ENCODE peak calls at places on chromosomes 2 and 18, in eight cellular contexts. U, O, L, B, M, G, X and P are unnamed samples.

GRCh38 chr2:32291746-32292145 is 14.0 kb downstream of the YIPF4 start:
- DNase-seq in X (no peak), G (peak; percentile 58), O (no peak), L (no peak), U (no peak), B (no peak), M (no peak), P (no peak)

GRCh38 chr2:232634319-232635150 is 1.1 kb downstream of the EFHD1 start:
- DNase-seq in G (no peak), M (peak; percentile 28), O (no peak), B (no peak), U (no peak), L (no peak), X (no peak), P (no peak)

GRCh38 chr2:109218087-109218791 is 89.2 kb downstream of the SH3RF3 start:
- DNase-seq in B (peak; percentile 81), G (no peak), L (no peak), X (no peak), U (no peak), O (no peak), M (no peak), P (no peak)

GRCh38 chr2:109438773-109439191 is 175.0 kb downstream of the SEPTIN10 start:
- DNase-seq in G (no peak), O (no peak), X (no peak), M (no peak), B (no peak), L (no peak), U (no peak), P (no peak)

GRCh38 chr18:57131782-57132181 is 15.1 kb upstream of the BOD1L2 start:
- DNase-seq in O (no peak), B (no peak), U (no peak), X (no peak), G (no peak), M (no peak), L (no peak), P (peak; percentile 24)

GRCh38 chr18:10299686-10300085 is 154.7 kb upstream of the APCDD1 start:
- DNase-seq in O (no peak), X (no peak), L (no peak), M (no peak), G (no peak), U (no peak), B (no peak), P (no peak)

GRCh38 chr2:41933585-41934322 is 114.1 kb upstream of the PKDCC start:
- DNase-seq in G (no peak), O (no peak), B (no peak), M (no peak), U (no peak), L (peak; percentile 79), X (no peak), P (no peak)

GRCh38 chr2:229401126-229401865 is 130.2 kb upstream of the PID1 start:
- DNase-seq in M (no peak), U (no peak), O (no peak), L (no peak), X (no peak), B (no peak), G (no peak), P (no peak)

GRCh38 chr2:106551466-106552130 is 64.4 kb downstream of the CD8B2 start:
- DNase-seq in U (no peak), X (no peak), O (no peak), L (no peak), M (no peak), G (no peak), B (no peak), P (no peak)

GRCh38 chr18:78293940-78294401 is 685.6 kb upstream of the SALL3 start:
- DNase-seq in G (no peak), M (no peak), B (no peak), U (no peak), O (no peak), L (no peak), X (no peak), P (no peak)

DNA sequence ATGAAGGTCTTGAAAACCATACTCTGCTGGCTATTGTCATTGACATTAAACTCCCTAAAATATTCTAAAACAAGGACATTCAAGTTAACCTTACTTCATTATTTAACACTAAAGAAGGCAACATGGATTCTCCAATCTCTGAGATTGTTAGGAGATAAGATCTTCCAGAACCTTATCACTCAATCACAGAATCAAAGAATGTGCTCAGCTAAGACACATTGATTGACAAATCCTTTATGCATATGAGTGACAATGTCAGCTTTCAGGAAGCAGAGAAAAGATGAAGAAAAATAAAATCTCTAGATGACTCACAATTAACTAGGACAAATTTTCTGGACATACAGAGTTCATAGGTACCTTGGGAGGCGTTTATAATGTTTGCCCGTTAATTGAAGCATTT is 787.2 kb downstream of the TSN start:
- DNase-seq in B (no peak), M (no peak), X (no peak), L (no peak), G (no peak), O (no peak), U (no peak), P (no peak)
- H3K9me3 ChIP-seq in B (no peaks in the 10 kb centered on the region), M (no peaks in the 10 kb centered on the region), X (no peaks in the 10 kb centered on the region), L (no peaks in the 10 kb centered on the region), G (no peaks in the 10 kb centered on the region), O (peaks cover 4% of the 10 kb centered on the region), U (no peaks in the 10 kb centered on the region), P (no peaks in the 10 kb centered on the region)

GRCh38 chr2:161150704-161151103 is 9.5 kb upstream of the TANK start:
- DNase-seq in X (no peak), G (no peak), B (no peak), M (no peak), L (no peak), U (no peak), O (no peak), P (no peak)

GRCh38 chr2:161147856-161148255 is 12.4 kb upstream of the TANK start:
- DNase-seq in O (no peak), B (no peak), U (no peak), G (no peak), M (no peak), L (no peak), X (no peak), P (no peak)

GRCh38 chr2:161141033-161141432 is 19.2 kb upstream of the TANK start:
- DNase-seq in X (no peak), M (no peak), O (no peak), B (no peak), U (no peak), G (no peak), L (no peak), P (no peak)

GRCh38 chr2:161146996-161147395 is 13.2 kb upstream of the TANK start:
- DNase-seq in B (no peak), O (no peak), X (no peak), L (no peak), U (no peak), M (peak; percentile 21), G (no peak), P (no peak)

DNA sequence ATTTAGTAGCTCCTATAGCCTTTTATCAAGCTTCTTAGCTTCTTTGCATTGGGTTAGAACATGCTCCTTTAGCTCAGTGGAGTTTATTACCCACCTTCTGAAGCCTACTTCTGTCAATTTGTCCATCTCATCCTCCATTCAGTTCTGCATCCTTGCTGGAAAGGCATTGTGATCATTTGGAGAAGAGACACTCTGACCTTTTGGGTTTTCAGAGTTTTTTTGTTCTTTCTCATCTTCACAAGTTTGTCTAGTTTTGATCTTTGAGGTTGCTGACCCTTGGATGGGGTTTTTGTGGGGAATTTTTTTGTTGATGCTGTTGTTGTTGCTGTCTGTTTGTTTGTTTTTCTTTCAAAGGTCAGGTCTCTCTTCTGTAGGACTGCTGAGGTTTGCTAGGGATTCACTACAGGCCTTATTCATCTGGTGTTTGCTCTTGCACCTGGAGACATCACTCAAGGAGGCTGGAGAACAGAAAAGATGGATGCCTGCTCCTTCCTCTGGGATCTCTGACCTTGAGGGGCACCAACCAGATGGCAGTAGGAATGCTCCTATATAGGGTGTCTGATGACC is 13.9 kb upstream of the TANK start:
- DNase-seq in U (no peak), M (no peak), L (no peak), G (no peak), X (no peak), B (no peak), O (no peak), P (no peak)
- H3K4me1 ChIP-seq in U (no peaks in the 10 kb centered on the region), M (no peaks in the 10 kb centered on the region), L (no peaks in the 10 kb centered on the region), G (no peaks in the 10 kb centered on the region), X (no peaks in the 10 kb centered on the region), B (peaks cover 3% of the 10 kb centered on the region), O (no peaks in the 10 kb centered on the region), P (no peaks in the 10 kb centered on the region)

GRCh38 chr2:112642561-112642960 is 3.2 kb upstream of the SLC20A1 start:
- DNase-seq in O (no peak), B (no peak), U (no peak), X (no peak), G (no peak), M (no peak), L (no peak), P (no peak)

GRCh38 chr2:112642961-112643360 is 2.8 kb upstream of the SLC20A1 start:
- DNase-seq in X (no peak), U (no peak), B (no peak), O (no peak), L (no peak), G (no peak), M (no peak), P (no peak)

GRCh38 chr2:112640467-112640799 is 5.3 kb upstream of the SLC20A1 start:
- DNase-seq in O (no peak), L (no peak), U (no peak), G (no peak), X (no peak), M (no peak), B (no peak), P (no peak)

GRCh38 chr2:112643488-112643887 is 2.3 kb upstream of the SLC20A1 start:
- DNase-seq in O (no peak), U (no peak), L (no peak), M (no peak), G (no peak), X (no peak), B (no peak), P (no peak)

GRCh38 chr2:112640800-112641675 is 4.7 kb upstream of the SLC20A1 start:
- DNase-seq in O (no peak), M (peak; percentile 33), L (no peak), G (no peak), B (no peak), X (no peak), U (no peak), P (no peak)
- TF ChIP-seq POLR2A in O (no peak), M (no peak), L (no peak), G (no peak), B (no peak), X (no peak), U (no peak), P (no peak)

GRCh38 chr18:70535041-70535440 is 246.2 kb downstream of the SOCS6 start:
- DNase-seq in G (no peak), U (no peak), B (no peak), M (no peak), O (no peak), X (no peak), L (no peak), P (no peak)

DNA sequence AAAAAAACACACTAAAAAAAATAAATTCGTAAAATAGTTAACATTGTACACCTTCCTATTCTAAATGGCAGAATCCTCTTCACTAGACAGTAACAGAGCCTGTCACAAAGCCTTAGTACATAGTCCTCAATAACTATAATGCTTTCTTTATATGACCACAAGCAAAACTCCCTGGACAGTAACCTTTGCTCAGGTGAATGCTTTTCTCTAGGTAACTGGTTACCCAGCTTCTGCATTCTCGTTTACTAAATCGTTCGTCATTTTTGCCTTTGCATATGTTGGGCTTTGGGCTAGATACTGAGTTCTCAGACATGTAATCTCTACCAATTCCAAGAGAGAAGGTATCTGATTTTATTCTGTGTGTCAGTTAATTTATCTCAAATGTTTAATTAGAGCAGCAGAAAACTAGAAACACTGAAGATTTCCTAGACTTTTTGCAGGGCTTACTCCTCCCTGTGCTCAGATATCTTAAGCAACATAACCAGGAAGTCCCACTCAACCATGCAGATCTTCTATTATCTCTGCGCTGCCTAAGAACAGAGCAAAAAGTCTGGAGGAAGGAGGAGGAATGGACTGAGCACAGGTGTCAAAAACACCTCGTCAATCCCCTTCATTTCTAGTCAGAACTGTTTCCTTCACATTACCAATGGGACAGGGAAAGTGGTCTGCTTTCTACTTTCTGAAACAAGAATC is 247.7 kb downstream of the SOCS6 start:
- DNase-seq in M (no peak), X (no peak), B (no peak), O (no peak), L (no peak), U (no peak), G (no peak), P (no peak)
- H3K9me3 ChIP-seq in M (no peaks in the 10 kb centered on the region), X (no peaks in the 10 kb centered on the region), B (no peaks in the 10 kb centered on the region), O (no peaks in the 10 kb centered on the region), L (no peaks in the 10 kb centered on the region), U (no peaks in the 10 kb centered on the region), G (no peaks in the 10 kb centered on the region), P (no peaks in the 10 kb centered on the region)